ENCODE peak calls at places on chromosome 4, in ten cellular contexts. S, T, O, B, Z, V, L, X, G and C are unnamed samples. For H3K4me1 and H3K9me3, the result is how much of the 10 kb centered on the place peaks cover.

GRCh38 chr4:156628858-156629257 is 342.7 kb downstream of the PDGFC start:
- DNase-seq in V (no peak), B (no peak), T (no peak), Z (no peak), X (no peak), S (no peak), G (no peak), O (no peak), L (no peak), C (no peak)

GRCh38 chr4:48173055-48173991 is 39.3 kb upstream of the TXK start:
- DNase-seq in B (peak), X (no peak), T (peak), Z (no peak), S (no peak), G (no peak), V (no peak), O (no peak), L (no peak), C (peak)

GRCh38 chr4:153222790-153223417 is 18.7 kb downstream of the TRIM2 start:
- DNase-seq in L (peak), G (peak), V (peak), S (peak), X (peak), Z (peak), T (peak), B (peak), O (peak), C (peak)

GRCh38 chr4:71338846-71339593 is at the start of gene SLC4A4:
- DNase-seq in G (no peak), S (no peak), L (no peak), B (no peak), O (no peak), X (no peak), V (no peak), Z (no peak), T (peak), C (no peak)

GRCh38 chr4:42327323-42327722 is 70.0 kb upstream of the SHISA3 start:
- DNase-seq in Z (no peak), L (no peak), T (no peak), B (no peak), V (no peak), X (no peak), S (no peak), G (no peak), O (no peak), C (no peak)

GRCh38 chr4:16931336-16931735 is 32.9 kb upstream of the LDB2 start:
- DNase-seq in X (no peak), L (no peak), B (no peak), O (no peak), G (no peak), T (no peak), V (no peak), Z (no peak), S (peak), C (no peak)

GRCh38 chr4:31984872-31985271 is 1264.7 kb downstream of the PCDH7 start:
- DNase-seq in T (peak), L (no peak), Z (no peak), V (no peak), O (no peak), S (no peak), G (no peak), B (no peak), X (no peak), C (no peak)

GRCh38 chr4:71009796-71010588 is 16.5 kb downstream of the DCK start:
- DNase-seq in V (no peak), S (no peak), Z (no peak), B (no peak), L (no peak), G (no peak), T (peak), O (no peak), X (no peak), C (no peak)

GRCh38 chr4:149784018-149784417 is 31.6 kb downstream of the IQCM start:
- DNase-seq in T (peak), V (no peak), O (no peak), Z (no peak), L (no peak), G (no peak), S (no peak), X (no peak), B (no peak), C (no peak)

GRCh38 chr4:173917255-173917960 is 366.1 kb downstream of the FBXO8 start:
- DNase-seq in S (no peak), X (no peak), O (no peak), T (peak), L (no peak), V (no peak), Z (no peak), G (no peak), B (no peak), C (no peak)

GRCh38 chr4:42282081-42282901 is 115.0 kb upstream of the SHISA3 start:
- DNase-seq in T (peak), L (peak), G (no peak), V (peak), X (no peak), B (peak), S (peak), O (no peak), Z (peak), C (peak)

GRCh38 chr4:25867781-25868180 is 5.0 kb upstream of the SEL1L3 start:
- DNase-seq in L (no peak), G (no peak), Z (no peak), S (no peak), V (no peak), B (no peak), O (no peak), T (no peak), X (no peak), C (no peak)
- H3K4me1 ChIP-seq in L (under half), G (under half), Z (under half), S (under half), V (under half), B (under half), O (under half), T (under half), X (under half), C (under half)

DNA sequence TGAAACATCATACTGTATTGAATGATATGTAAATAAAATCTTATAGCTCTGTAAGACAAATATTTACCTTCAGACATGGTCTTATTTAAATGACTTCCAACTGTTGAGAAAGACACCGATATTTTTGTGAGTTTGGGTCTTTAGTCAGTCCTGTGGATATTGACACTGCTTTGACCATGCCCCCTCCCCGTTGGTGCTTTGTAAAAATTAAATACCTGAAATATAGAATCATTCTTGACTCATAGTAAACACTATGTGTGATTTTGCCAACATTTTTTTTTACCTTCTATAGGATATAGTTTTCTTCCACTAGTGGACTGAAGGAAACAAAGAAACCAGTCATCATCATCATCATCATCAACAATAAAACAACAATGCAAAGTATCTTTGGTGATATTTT is 114.3 kb upstream of the HS3ST1 start:
- DNase-seq in T (no peak), G (no peak), Z (no peak), B (no peak), V (no peak), X (no peak), L (no peak), O (no peak), S (no peak), C (no peak)
- H3K9me3 ChIP-seq in T (under half), G (under half), Z (under half), B (under half), V (under half), X (under half), L (under half), O (under half), S (under half), C (under half)

GRCh38 chr4:56976283-56976877 is 1.0 kb downstream of the NOA1 start:
- DNase-seq in Z (peak), L (no peak), S (no peak), X (peak), G (peak), O (no peak), V (no peak), B (no peak), T (no peak), C (peak)
- H3K4me1 ChIP-seq in Z (under half), L (under half), S (under half), X (under half), G (under half), O (under half), V (under half), B (under half), T (under half), C (under half)

GRCh38 chr4:294732-295131 is 10.5 kb downstream of the ZNF732 start:
- DNase-seq in G (no peak), X (no peak), S (no peak), O (no peak), T (no peak), L (no peak), B (no peak), V (no peak), Z (no peak), C (no peak)
- H3K9me3 ChIP-seq in G (under half), X (under half), S (under half), O (under half), T (under half), L (under half), B (half or more), V (under half), Z (under half), C (under half)